ENCODE peak calls at places on chromosomes 3 and 15, in five cellular contexts. A, J, U, K and G are unnamed samples. For H3K27me3, the result is how much of the 10 kb centered on the place peaks cover.

GRCh38 chr3:77605308-77605707 is 565.4 kb downstream of the ROBO2 start:
- DNase-seq in A (no peak), J (no peak), U (no peak), K (no peak), G (no peak)

GRCh38 chr15:70892912-70893560 is 410 bp downstream of the LRRC49 start:
- DNase-seq in A (no peak), J (no peak), U (no peak), K (peak), G (peak)

GRCh38 chr15:78075490-78076230 is 1.9 kb downstream of the TBC1D2B start:
- DNase-seq in A (no peak), J (no peak), U (peak), K (no peak), G (peak)

GRCh38 chr3:165753560-165753959 is 83.7 kb downstream of the BCHE start:
- DNase-seq in A (no peak), J (no peak), U (no peak), K (no peak), G (peak)

GRCh38 chr15:42018306-42019224 is 2.3 kb downstream of the PLA2G4E start:
- DNase-seq in A (no peak), J (peak), U (no peak), K (peak), G (peak)

GRCh38 chr3:13465236-13465958 is 14.7 kb upstream of the HDAC11 start:
- DNase-seq in A (no peak), J (no peak), U (no peak), K (no peak), G (no peak)

GRCh38 chr15:44435893-44436667 is 8.7 kb downstream of the CTDSPL2 start:
- DNase-seq in A (no peak), J (no peak), U (no peak), K (no peak), G (no peak)

GRCh38 chr15:101710806-101711205 is 13.5 kb downstream of the TARS3 start:
- DNase-seq in A (no peak), J (no peak), U (no peak), K (no peak), G (peak)

GRCh38 chr3:169661567-169662214 is 1.8 kb downstream of the MECOM start:
- DNase-seq in A (no peak), J (peak), U (peak), K (peak), G (peak)

GRCh38 chr3:142987707-142988106 is 13.7 kb upstream of the U2SURP start:
- DNase-seq in A (no peak), J (peak), U (no peak), K (peak), G (peak)

GRCh38 chr15:70557506-70558258 is 205.7 kb downstream of the UACA start:
- DNase-seq in A (no peak), J (no peak), U (no peak), K (no peak), G (no peak)

GRCh38 chr3:186217820-186218164 is 108.9 kb upstream of the ETV5 start:
- DNase-seq in A (no peak), J (no peak), U (no peak), K (no peak), G (no peak)

GRCh38 chr15:75647370-75648155 is at the start of gene SNX33:
- DNase-seq in A (peak), J (peak), U (peak), K (peak), G (peak)

GRCh38 chr3:176584413-176585176 is 612.7 kb downstream of the TBL1XR1 start:
- DNase-seq in A (no peak), J (no peak), U (no peak), K (no peak), G (no peak)

GRCh38 chr3:23493846-23494245 is 290.7 kb downstream of the UBE2E2 start:
- DNase-seq in A (no peak), J (no peak), U (no peak), K (no peak), G (no peak)

GRCh38 chr3:14549256-14549931 is 9.3 kb upstream of the GRIP2 start:
- DNase-seq in A (peak), J (no peak), U (peak), K (no peak), G (no peak)

GRCh38 chr15:39795486-39795885 is 12.8 kb upstream of the FSIP1 start:
- DNase-seq in A (no peak), J (no peak), U (no peak), K (no peak), G (no peak)

GRCh38 chr15:39801641-39802309 is 19.1 kb upstream of the FSIP1 start:
- DNase-seq in A (peak), J (no peak), U (no peak), K (peak), G (peak)

GRCh38 chr15:39799552-39800011 is 16.9 kb upstream of the FSIP1 start:
- DNase-seq in A (no peak), J (no peak), U (no peak), K (no peak), G (no peak)

GRCh38 chr15:39797407-39797806 is 14.8 kb upstream of the FSIP1 start:
- DNase-seq in A (no peak), J (no peak), U (no peak), K (no peak), G (no peak)

GRCh38 chr15:39798382-39798781 is 15.7 kb upstream of the FSIP1 start:
- DNase-seq in A (no peak), J (no peak), U (no peak), K (no peak), G (no peak)
- H3K27me3 ChIP-seq in A (under half), J (under half), U (under half), K (under half), G (under half)

GRCh38 chr3:79477242-79477641 is 290.6 kb downstream of the ROBO1 start:
- DNase-seq in A (no peak), J (no peak), U (no peak), K (no peak), G (no peak)

GRCh38 chr3:79473993-79474392 is 293.8 kb downstream of the ROBO1 start:
- DNase-seq in A (no peak), J (no peak), U (no peak), K (no peak), G (no peak)
- H3K27me3 ChIP-seq in A (under half), J (under half), U (under half), K (under half), G (under half)

GRCh38 chr3:135908737-135909136 is 56.8 kb upstream of the PPP2R3A start:
- DNase-seq in A (no peak), J (no peak), U (no peak), K (no peak), G (no peak)
- H3K27me3 ChIP-seq in A (under half), J (under half), U (under half), K (under half), G (under half)

GRCh38 chr3:123034120-123034519 is 6.6 kb upstream of the SEMA5B start:
- DNase-seq in A (no peak), J (no peak), U (no peak), K (no peak), G (no peak)

GRCh38 chr3:123032057-123032456 is 4.5 kb upstream of the SEMA5B start:
- DNase-seq in A (no peak), J (no peak), U (no peak), K (no peak), G (no peak)

GRCh38 chr3:123027292-123028232 is at the start of gene SEMA5B:
- DNase-seq in A (peak), J (peak), U (peak), K (peak), G (peak)

GRCh38 chr3:123028233-123028828 is 768 bp upstream of the SEMA5B start:
- DNase-seq in A (peak), J (peak), U (no peak), K (peak), G (peak)

GRCh38 chr3:123031051-123031450 is 3.5 kb upstream of the SEMA5B start:
- DNase-seq in A (no peak), J (no peak), U (no peak), K (no peak), G (no peak)
- H3K27me3 ChIP-seq in A (under half), J (half or more), U (under half), K (under half), G (under half)

GRCh38 chr3:182986021-182986420 is 5.7 kb upstream of the DCUN1D1 start:
- DNase-seq in A (no peak), J (no peak), U (no peak), K (no peak), G (no peak)

GRCh38 chr3:182981038-182981380 is 671 bp upstream of the DCUN1D1 start:
- DNase-seq in A (no peak), J (no peak), U (no peak), K (no peak), G (no peak)

GRCh38 chr3:182980204-182981037 is at the start of gene DCUN1D1:
- DNase-seq in A (peak), J (peak), U (peak), K (peak), G (peak)

GRCh38 chr3:182979719-182980191 is 583 bp downstream of the DCUN1D1 start:
- DNase-seq in A (peak), J (no peak), U (peak), K (peak), G (peak)

DNA sequence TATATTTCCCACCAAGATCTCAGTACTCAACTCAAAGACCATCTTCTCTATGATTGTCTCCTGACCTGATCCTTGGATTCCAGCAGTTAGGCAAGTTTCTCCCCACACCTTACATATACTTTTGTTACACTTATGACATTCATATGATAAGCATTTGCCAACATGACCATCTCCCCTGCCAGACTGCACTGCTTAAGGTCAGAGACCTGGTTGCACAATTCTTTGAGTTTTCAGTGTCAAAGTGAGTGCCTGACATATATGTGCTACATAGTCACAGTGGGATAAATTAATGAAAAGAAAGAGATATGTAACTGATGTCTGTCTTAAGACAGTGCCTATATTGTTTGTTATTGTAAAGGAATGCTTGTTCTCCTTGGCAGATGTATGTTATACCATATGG is 3.5 kb upstream of the DCUN1D1 start:
- DNase-seq in A (no peak), J (no peak), U (no peak), K (no peak), G (peak)
- H3K27me3 ChIP-seq in A (under half), J (under half), U (under half), K (under half), G (under half)